ENCODE peak calls at places on chromosomes 3 and 15, in four cellular contexts. One of them, this sample, is unnamed.

GRCh38 chr3:58234516-58234931 is 3.1 kb upstream of the ABHD6 start:
- DNase-seq in stimulated activated CD8-positive, alpha-beta memory T cell treated with anti-CD3 and anti-CD28 coated beads, Interleukin-4, amount 100 ng/mL, for 24 hours: no peak
- DNase-seq in mucosa of descending colon: no peak
- DNase-seq in mesothelial cell of epicardium: no peak
- DNase-seq in this sample: no peak

GRCh38 chr15:101393172-101393571 is 96.3 kb downstream of the PCSK6 start:
- DNase-seq in stimulated activated CD8-positive, alpha-beta memory T cell treated with anti-CD3 and anti-CD28 coated beads, Interleukin-4, amount 100 ng/mL, for 24 hours: no peak
- DNase-seq in mucosa of descending colon: no peak
- DNase-seq in mesothelial cell of epicardium: no peak
- DNase-seq in this sample: no peak

GRCh38 chr15:34799149-34799824 is 3.9 kb upstream of the ACTC1 start:
- DNase-seq in stimulated activated CD8-positive, alpha-beta memory T cell treated with anti-CD3 and anti-CD28 coated beads, Interleukin-4, amount 100 ng/mL, for 24 hours: no peak
- DNase-seq in mucosa of descending colon: no peak
- DNase-seq in mesothelial cell of epicardium: no peak
- DNase-seq in this sample: peak

GRCh38 chr15:91942676-91943417 is 89.3 kb downstream of the SLCO3A1 start:
- DNase-seq in stimulated activated CD8-positive, alpha-beta memory T cell treated with anti-CD3 and anti-CD28 coated beads, Interleukin-4, amount 100 ng/mL, for 24 hours: peak
- DNase-seq in mucosa of descending colon: peak
- DNase-seq in mesothelial cell of epicardium: no peak
- DNase-seq in this sample: peak

GRCh38 chr3:135106445-135106844 is 311.4 kb downstream of the EPHB1 start:
- DNase-seq in stimulated activated CD8-positive, alpha-beta memory T cell treated with anti-CD3 and anti-CD28 coated beads, Interleukin-4, amount 100 ng/mL, for 24 hours: no peak
- DNase-seq in mucosa of descending colon: peak
- DNase-seq in mesothelial cell of epicardium: no peak
- DNase-seq in this sample: no peak

GRCh38 chr15:50222181-50222580 is 40.2 kb downstream of the SLC27A2 start:
- DNase-seq in stimulated activated CD8-positive, alpha-beta memory T cell treated with anti-CD3 and anti-CD28 coated beads, Interleukin-4, amount 100 ng/mL, for 24 hours: no peak
- DNase-seq in mucosa of descending colon: no peak
- DNase-seq in mesothelial cell of epicardium: no peak
- DNase-seq in this sample: no peak

GRCh38 chr15:90075420-90076289 is 26.6 kb downstream of the IDH2 start:
- DNase-seq in stimulated activated CD8-positive, alpha-beta memory T cell treated with anti-CD3 and anti-CD28 coated beads, Interleukin-4, amount 100 ng/mL, for 24 hours: no peak
- DNase-seq in mucosa of descending colon: no peak
- DNase-seq in mesothelial cell of epicardium: no peak
- DNase-seq in this sample: peak

GRCh38 chr3:13537926-13538325 is 11.0 kb upstream of the FBLN2 start:
- DNase-seq in stimulated activated CD8-positive, alpha-beta memory T cell treated with anti-CD3 and anti-CD28 coated beads, Interleukin-4, amount 100 ng/mL, for 24 hours: no peak
- DNase-seq in mucosa of descending colon: no peak
- DNase-seq in mesothelial cell of epicardium: no peak
- DNase-seq in this sample: peak

GRCh38 chr15:98321916-98322315 is 326.4 kb upstream of the IGF1R start:
- DNase-seq in stimulated activated CD8-positive, alpha-beta memory T cell treated with anti-CD3 and anti-CD28 coated beads, Interleukin-4, amount 100 ng/mL, for 24 hours: no peak
- DNase-seq in mucosa of descending colon: no peak
- DNase-seq in mesothelial cell of epicardium: no peak
- DNase-seq in this sample: no peak

GRCh38 chr3:172606021-172606420 is 82.8 kb upstream of the TNFSF10 start:
- DNase-seq in stimulated activated CD8-positive, alpha-beta memory T cell treated with anti-CD3 and anti-CD28 coated beads, Interleukin-4, amount 100 ng/mL, for 24 hours: no peak
- DNase-seq in mucosa of descending colon: no peak
- DNase-seq in mesothelial cell of epicardium: no peak
- DNase-seq in this sample: no peak

GRCh38 chr15:92797168-92798052 is 102.7 kb upstream of the CHD2 start:
- DNase-seq in stimulated activated CD8-positive, alpha-beta memory T cell treated with anti-CD3 and anti-CD28 coated beads, Interleukin-4, amount 100 ng/mL, for 24 hours: no peak
- DNase-seq in mucosa of descending colon: no peak
- DNase-seq in mesothelial cell of epicardium: no peak
- DNase-seq in this sample: no peak

GRCh38 chr3:12135029-12135634 is 23.6 kb downstream of the TIMP4 start:
- DNase-seq in stimulated activated CD8-positive, alpha-beta memory T cell treated with anti-CD3 and anti-CD28 coated beads, Interleukin-4, amount 100 ng/mL, for 24 hours: peak
- DNase-seq in mucosa of descending colon: peak
- DNase-seq in mesothelial cell of epicardium: peak
- DNase-seq in this sample: peak

GRCh38 chr3:106114220-106114619 is 245.4 kb upstream of the CBLB start:
- DNase-seq in stimulated activated CD8-positive, alpha-beta memory T cell treated with anti-CD3 and anti-CD28 coated beads, Interleukin-4, amount 100 ng/mL, for 24 hours: no peak
- DNase-seq in mucosa of descending colon: no peak
- DNase-seq in mesothelial cell of epicardium: no peak
- DNase-seq in this sample: no peak

GRCh38 chr15:83278191-83278590 is 6.3 kb downstream of the BNC1 start:
- DNase-seq in stimulated activated CD8-positive, alpha-beta memory T cell treated with anti-CD3 and anti-CD28 coated beads, Interleukin-4, amount 100 ng/mL, for 24 hours: no peak
- DNase-seq in mucosa of descending colon: no peak
- DNase-seq in mesothelial cell of epicardium: no peak
- DNase-seq in this sample: no peak

GRCh38 chr15:69035205-69035917 is 20.9 kb downstream of the NOX5 start:
- DNase-seq in stimulated activated CD8-positive, alpha-beta memory T cell treated with anti-CD3 and anti-CD28 coated beads, Interleukin-4, amount 100 ng/mL, for 24 hours: no peak
- DNase-seq in mucosa of descending colon: no peak
- DNase-seq in mesothelial cell of epicardium: no peak
- DNase-seq in this sample: peak

GRCh38 chr3:150544040-150544439 is 2.3 kb downstream of the SERP1 start:
- DNase-seq in stimulated activated CD8-positive, alpha-beta memory T cell treated with anti-CD3 and anti-CD28 coated beads, Interleukin-4, amount 100 ng/mL, for 24 hours: no peak
- DNase-seq in mucosa of descending colon: no peak
- DNase-seq in mesothelial cell of epicardium: no peak
- DNase-seq in this sample: no peak

GRCh38 chr3:114155370-114155821 is 23.5 kb downstream of the DRD3 start:
- DNase-seq in stimulated activated CD8-positive, alpha-beta memory T cell treated with anti-CD3 and anti-CD28 coated beads, Interleukin-4, amount 100 ng/mL, for 24 hours: no peak
- DNase-seq in mucosa of descending colon: no peak
- DNase-seq in mesothelial cell of epicardium: no peak
- DNase-seq in this sample: no peak

GRCh38 chr15:66092053-66092976 is 161.2 kb downstream of the MEGF11 start:
- DNase-seq in stimulated activated CD8-positive, alpha-beta memory T cell treated with anti-CD3 and anti-CD28 coated beads, Interleukin-4, amount 100 ng/mL, for 24 hours: no peak
- DNase-seq in mucosa of descending colon: no peak
- DNase-seq in mesothelial cell of epicardium: no peak
- DNase-seq in this sample: no peak

GRCh38 chr3:33919721-33920120 is 121.3 kb downstream of the PDCD6IP start:
- DNase-seq in stimulated activated CD8-positive, alpha-beta memory T cell treated with anti-CD3 and anti-CD28 coated beads, Interleukin-4, amount 100 ng/mL, for 24 hours: no peak
- DNase-seq in mucosa of descending colon: no peak
- DNase-seq in mesothelial cell of epicardium: no peak
- DNase-seq in this sample: no peak

GRCh38 chr3:39136533-39137434 is 16.6 kb downstream of the CSRNP1 start:
- DNase-seq in stimulated activated CD8-positive, alpha-beta memory T cell treated with anti-CD3 and anti-CD28 coated beads, Interleukin-4, amount 100 ng/mL, for 24 hours: no peak
- DNase-seq in mucosa of descending colon: no peak
- DNase-seq in mesothelial cell of epicardium: no peak
- DNase-seq in this sample: no peak

GRCh38 chr3:31521468-31521867 is 11.3 kb upstream of the STT3B start:
- DNase-seq in stimulated activated CD8-positive, alpha-beta memory T cell treated with anti-CD3 and anti-CD28 coated beads, Interleukin-4, amount 100 ng/mL, for 24 hours: no peak
- DNase-seq in mucosa of descending colon: no peak
- DNase-seq in mesothelial cell of epicardium: no peak
- DNase-seq in this sample: no peak

GRCh38 chr3:128497305-128498126 is 4.5 kb upstream of the GATA2 start:
- DNase-seq in stimulated activated CD8-positive, alpha-beta memory T cell treated with anti-CD3 and anti-CD28 coated beads, Interleukin-4, amount 100 ng/mL, for 24 hours: peak
- DNase-seq in mucosa of descending colon: peak
- DNase-seq in mesothelial cell of epicardium: peak
- DNase-seq in this sample: peak

GRCh38 chr3:194184265-194184751 is 48.4 kb downstream of the HES1 start:
- DNase-seq in stimulated activated CD8-positive, alpha-beta memory T cell treated with anti-CD3 and anti-CD28 coated beads, Interleukin-4, amount 100 ng/mL, for 24 hours: no peak
- DNase-seq in mucosa of descending colon: no peak
- DNase-seq in mesothelial cell of epicardium: no peak
- DNase-seq in this sample: no peak